ENCODE peak calls at places on chromosome X, in eight cellular contexts. F, P, J, I, X, O, M and L are unnamed samples.

GRCh38 chrX:12947545-12948235 is 27.2 kb upstream of the TMSB4X start:
- DNase-seq in F (no peak), P (no peak), J (no peak), I (peak), X (no peak), O (no peak), M (no peak), L (no peak)

GRCh38 chrX:131677655-131678628 is 134.1 kb downstream of the OR13H1 start:
- DNase-seq in F (no peak), P (peak), J (peak), I (peak), X (peak), O (no peak), M (peak), L (no peak)

GRCh38 chrX:82134378-82134777 is 932.5 kb downstream of the SH3BGRL start:
- DNase-seq in F (no peak), P (no peak), J (no peak), I (no peak), X (no peak), O (no peak), M (no peak), L (no peak)

GRCh38 chrX:37686348-37686736 is 751 bp downstream of the XK start:
- DNase-seq in F (no peak), P (peak), J (no peak), I (no peak), X (no peak), O (no peak), M (no peak), L (no peak)

GRCh38 chrX:136497556-136498048 is at the start of gene HTATSF1:
- DNase-seq in F (no peak), P (peak), J (no peak), I (no peak), X (no peak), O (no peak), M (no peak), L (no peak)

GRCh38 chrX:153635788-153636668 is 11.0 kb upstream of the DUSP9 start:
- DNase-seq in F (no peak), P (peak), J (no peak), I (peak), X (peak), O (no peak), M (peak), L (no peak)

GRCh38 chrX:150100261-150100660 is 162.0 kb upstream of the EOLA2 start:
- DNase-seq in F (no peak), P (no peak), J (no peak), I (no peak), X (no peak), O (no peak), M (no peak), L (no peak)

GRCh38 chrX:153065389-153065788 is 6.9 kb upstream of the PNMA6A start:
- DNase-seq in F (no peak), P (no peak), J (no peak), I (no peak), X (no peak), O (no peak), M (no peak), L (no peak)

GRCh38 chrX:134600714-134601113 is 57.6 kb downstream of the PLAC1 start:
- DNase-seq in F (no peak), P (no peak), J (no peak), I (no peak), X (no peak), O (no peak), M (no peak), L (no peak)

GRCh38 chrX:151902813-151903591 is 9.7 kb upstream of the MAGEA4 start:
- DNase-seq in F (no peak), P (no peak), J (no peak), I (no peak), X (no peak), O (no peak), M (no peak), L (no peak)

GRCh38 chrX:154519389-154519788 is 3.4 kb upstream of the FAM3A start:
- DNase-seq in F (no peak), P (no peak), J (no peak), I (no peak), X (no peak), O (no peak), M (no peak), L (no peak)

GRCh38 chrX:20330545-20330944 is 63.8 kb upstream of the RPS6KA3 start:
- DNase-seq in F (no peak), P (no peak), J (no peak), I (no peak), X (no peak), O (no peak), M (no peak), L (no peak)

GRCh38 chrX:130118941-130119640 is 8.8 kb upstream of the ELF4 start:
- DNase-seq in F (no peak), P (no peak), J (no peak), I (no peak), X (no peak), O (no peak), M (no peak), L (no peak)

GRCh38 chrX:68999351-68999750 is 165.9 kb downstream of the PJA1 start:
- DNase-seq in F (no peak), P (no peak), J (no peak), I (no peak), X (no peak), O (no peak), M (no peak), L (no peak)

GRCh38 chrX:154044045-154044444 is 24.3 kb upstream of the IRAK1 start:
- DNase-seq in F (no peak), P (no peak), J (no peak), I (no peak), X (no peak), O (no peak), M (no peak), L (no peak)

GRCh38 chrX:136041254-136041812 is 56.1 kb downstream of the SLC9A6 start:
- DNase-seq in F (no peak), P (no peak), J (no peak), I (no peak), X (no peak), O (no peak), M (no peak), L (no peak)

GRCh38 chrX:37905436-37906147 is 58.2 kb upstream of the DYNLT3 start:
- DNase-seq in F (no peak), P (no peak), J (no peak), I (no peak), X (peak), O (no peak), M (peak), L (peak)

GRCh38 chrX:136679581-136679980 is 31.6 kb downstream of the CD40LG start:
- DNase-seq in F (no peak), P (no peak), J (no peak), I (no peak), X (no peak), O (no peak), M (no peak), L (no peak)

GRCh38 chrX:110417128-110417527 is 58.5 kb downstream of the RTL9 start:
- DNase-seq in F (no peak), P (no peak), J (no peak), I (no peak), X (no peak), O (no peak), M (no peak), L (no peak)

GRCh38 chrX:108704839-108705238 is 31.5 kb downstream of the IRS4 start:
- DNase-seq in F (no peak), P (no peak), J (no peak), I (no peak), X (no peak), O (no peak), M (no peak), L (no peak)

GRCh38 chrX:145825896-145826295 is 8.3 kb downstream of the SLITRK2 start:
- DNase-seq in F (no peak), P (no peak), J (no peak), I (no peak), X (no peak), O (no peak), M (no peak), L (no peak)

GRCh38 chrX:12548746-12549145 is 242.5 kb upstream of the PRPS2 start:
- DNase-seq in F (no peak), P (no peak), J (no peak), I (no peak), X (peak), O (no peak), M (no peak), L (no peak)

GRCh38 chrX:54413753-54414152 is 26.5 kb upstream of the TSR2 start:
- DNase-seq in F (no peak), P (no peak), J (no peak), I (no peak), X (no peak), O (no peak), M (no peak), L (no peak)

GRCh38 chrX:129773649-129774458 is 5.9 kb upstream of the SASH3 start:
- DNase-seq in F (no peak), P (no peak), J (no peak), I (no peak), X (no peak), O (no peak), M (no peak), L (no peak)